ENCODE peak calls at places on chromosomes 16 and 17, in five cellular contexts. H is CD8-positive, alpha-beta memory T cell; S is HCT116; G is left ventricle myocardium inferior; V is CD4-positive, CD25-positive, alpha-beta regulatory T cell. B is an unnamed sample.

GRCh38 chr17:50365649-50366393 is 7.2 kb downstream of the MRPL27 start:
- DNase-seq in G (no peak), S (no peak), V (no peak), H (no peak), B (no peak)

GRCh38 chr16:8962393-8963009 is 1.2 kb downstream of the USP7 start:
- DNase-seq in S (no peak), V (peak; percentile 79), G (no peak), H (peak; percentile 61), B (no peak)

GRCh38 chr17:74742978-74743545 is 5.4 kb upstream of the NHERF1 start:
- DNase-seq in H (no peak), G (peak; percentile 7), S (no peak), V (no peak), B (no peak)

GRCh38 chr16:85919271-85920267 is 20.6 kb downstream of the IRF8 start:
- DNase-seq in V (no peak), S (no peak), H (no peak), G (no peak), B (no peak)

GRCh38 chr17:44928136-44928535 is 12.8 kb upstream of the GFAP start:
- DNase-seq in S (no peak), H (no peak), G (peak; percentile 9), V (no peak), B (no peak)

GRCh38 chr17:17439971-17440843 is 36.6 kb upstream of the MED9 start:
- DNase-seq in H (peak; percentile 68), G (peak; percentile 53), V (peak; percentile 72), S (peak; percentile 61), B (no peak)

GRCh38 chr17:35612924-35613521 is 25.9 kb downstream of the AP2B1 start:
- DNase-seq in H (peak; percentile 27), G (no peak), S (peak; percentile 12), V (peak; percentile 28), B (no peak)

GRCh38 chr16:82056550-82056896 is 21.5 kb downstream of the HSD17B2 start:
- DNase-seq in S (no peak), H (no peak), V (no peak), G (no peak), B (no peak)

GRCh38 chr16:46629331-46629843 is 8.2 kb upstream of the SHCBP1 start:
- DNase-seq in G (no peak), V (no peak), H (no peak), S (peak; percentile 59), B (no peak)

GRCh38 chr17:41015473-41015872 is 6.5 kb upstream of the KRTAP3-1 start:
- DNase-seq in V (no peak), G (no peak), H (no peak), S (no peak), B (no peak)

GRCh38 chr16:75244225-75244792 is 7.1 kb downstream of the BCAR1 start:
- DNase-seq in V (no peak), H (no peak), G (no peak), S (no peak), B (no peak)

GRCh38 chr16:23578096-23578830 is 17.9 kb downstream of the NDUFAB1 start:
- DNase-seq in H (no peak), V (no peak), G (no peak), S (no peak), B (no peak)

GRCh38 chr16:79932564-79932963 is 332.0 kb upstream of the MAF start:
- DNase-seq in H (no peak), V (no peak), G (no peak), S (no peak), B (no peak)

GRCh38 chr17:31510273-31511175 is 119.0 kb downstream of the RAB11FIP4 start:
- DNase-seq in G (peak; percentile 73), H (peak; percentile 36), S (no peak), V (no peak), B (no peak)

GRCh38 chr16:49706620-49707355 is 149.1 kb downstream of the ZNF423 start:
- DNase-seq in V (no peak), G (no peak), H (no peak), S (no peak), B (no peak)

GRCh38 chr16:67928561-67929364 is 2.9 kb downstream of the CTRL start:
- DNase-seq in H (peak; percentile 64), G (peak; percentile 65), S (peak; percentile 24), V (peak; percentile 77), B (no peak)

GRCh38 chr17:38559880-38560230 is 45.9 kb downstream of the SRCIN1 start:
- DNase-seq in H (no peak), G (no peak), S (no peak), V (no peak), B (no peak)

GRCh38 chr17:83119987-83120864 is 40.8 kb downstream of the METRNL start:
- DNase-seq in S (no peak), H (peak; percentile 13), G (peak; percentile 20), V (peak; percentile 6), B (no peak)

GRCh38 chr17:39169101-39169500 is 3.1 kb upstream of the ARL5C start:
- DNase-seq in G (no peak), H (no peak), V (no peak), S (no peak), B (no peak)

GRCh38 chr17:1229354-1229890 is 40.8 kb upstream of the BHLHA9 start:
- DNase-seq in H (peak; percentile 32), G (peak; percentile 73), S (no peak), V (peak; percentile 22), B (no peak)

GRCh38 chr17:64974750-64975317 is 55.6 kb upstream of the LRRC37A3 start:
- DNase-seq in G (no peak), H (no peak), V (no peak), S (no peak), B (no peak)

GRCh38 chr17:20852541-20853370 is 190.1 kb downstream of the USP22 start:
- DNase-seq in H (no peak), G (peak; percentile 31), V (peak; percentile 10), S (no peak), B (no peak)

GRCh38 chr17:38861399-38861843 is 7.9 kb upstream of the RPL23 start:
- DNase-seq in G (no peak), H (no peak), V (no peak), S (no peak), B (no peak)

GRCh38 chr16:58859958-58860669 is 126.0 kb upstream of the GOT2 start:
- DNase-seq in G (no peak), V (no peak), H (no peak), S (no peak), B (no peak)

GRCh38 chr17:11909348-11909747 is 87.9 kb downstream of the ZNF18 start:
- DNase-seq in H (no peak), S (no peak), G (no peak), V (no peak), B (no peak)

GRCh38 chr17:32161506-32162365 is 19.4 kb downstream of the RHOT1 start:
- DNase-seq in S (no peak), V (no peak), G (no peak), H (no peak), B (peak; percentile 58)

GRCh38 chr17:47935961-47936360 is 5.4 kb upstream of the PNPO start:
- DNase-seq in H (no peak), G (no peak), S (peak; percentile 92), V (no peak), B (peak; percentile 18)

GRCh38 chr17:83091257-83092141 is 12.1 kb downstream of the METRNL start:
- DNase-seq in V (no peak), H (no peak), S (no peak), G (no peak), B (no peak)

GRCh38 chr17:67994827-67995567 is 1.3 kb downstream of the C17orf58 start:
- DNase-seq in V (no peak), H (no peak), S (no peak), G (no peak), B (no peak)

GRCh38 chr17:80236911-80237310 is 16.7 kb downstream of the SLC26A11 start:
- DNase-seq in H (no peak), S (no peak), V (no peak), G (no peak), B (no peak)

GRCh38 chr16:82585675-82586074 is 41.1 kb upstream of the CDH13 start:
- DNase-seq in H (no peak), S (no peak), V (no peak), G (no peak), B (no peak)

GRCh38 chr16:29978564-29979270 is 5.0 kb downstream of the TAOK2 start:
- DNase-seq in H (no peak), S (no peak), G (no peak), V (no peak), B (no peak)

GRCh38 chr17:21302711-21303425 is 18.4 kb downstream of the MAP2K3 start:
- DNase-seq in S (no peak), G (no peak), H (no peak), V (no peak), B (no peak)

GRCh38 chr17:38333635-38334295 is 10.0 kb downstream of the GPR179 start:
- DNase-seq in V (peak; percentile 23), H (no peak), S (no peak), G (no peak), B (no peak)

GRCh38 chr17:49168706-49169105 is 36.1 kb downstream of the B4GALNT2 start:
- DNase-seq in G (no peak), H (no peak), V (no peak), S (no peak), B (no peak)

GRCh38 chr17:49165143-49165542 is 32.6 kb downstream of the B4GALNT2 start:
- DNase-seq in V (no peak), S (no peak), H (no peak), G (no peak), B (no peak)

GRCh38 chr17:49170216-49170615 is 37.6 kb downstream of the B4GALNT2 start:
- DNase-seq in S (no peak), V (no peak), G (no peak), H (no peak), B (no peak)
- H3K9me3 ChIP-seq in S (no peaks in the 10 kb centered on the region), V (peaks cover 12% of the 10 kb centered on the region), G (peaks cover 26% of the 10 kb centered on the region), H (no peaks in the 10 kb centered on the region), B (peaks cover 3% of the 10 kb centered on the region)

GRCh38 chr17:78783711-78784396 is 1.8 kb upstream of the CYTH1 start:
- DNase-seq in V (no peak), S (no peak), G (no peak), H (no peak), B (no peak)
- H3K27ac ChIP-seq in V (peak overlapping the region; percentile 92), S (peak overlapping the region; percentile 17), G (peak overlapping the region; percentile 97), H (peak overlapping the region; percentile 84), B (no peak overlapping the region)

GRCh38 chr16:57765160-57765728 is 29.7 kb downstream of the KATNB1 start:
- DNase-seq in V (no peak), G (no peak), S (no peak), H (no peak), B (no peak)
- H3K9me3 ChIP-seq in V (no peaks in the 10 kb centered on the region), G (no peaks in the 10 kb centered on the region), S (no peaks in the 10 kb centered on the region), H (no peaks in the 10 kb centered on the region), B (no peaks in the 10 kb centered on the region)

DNA sequence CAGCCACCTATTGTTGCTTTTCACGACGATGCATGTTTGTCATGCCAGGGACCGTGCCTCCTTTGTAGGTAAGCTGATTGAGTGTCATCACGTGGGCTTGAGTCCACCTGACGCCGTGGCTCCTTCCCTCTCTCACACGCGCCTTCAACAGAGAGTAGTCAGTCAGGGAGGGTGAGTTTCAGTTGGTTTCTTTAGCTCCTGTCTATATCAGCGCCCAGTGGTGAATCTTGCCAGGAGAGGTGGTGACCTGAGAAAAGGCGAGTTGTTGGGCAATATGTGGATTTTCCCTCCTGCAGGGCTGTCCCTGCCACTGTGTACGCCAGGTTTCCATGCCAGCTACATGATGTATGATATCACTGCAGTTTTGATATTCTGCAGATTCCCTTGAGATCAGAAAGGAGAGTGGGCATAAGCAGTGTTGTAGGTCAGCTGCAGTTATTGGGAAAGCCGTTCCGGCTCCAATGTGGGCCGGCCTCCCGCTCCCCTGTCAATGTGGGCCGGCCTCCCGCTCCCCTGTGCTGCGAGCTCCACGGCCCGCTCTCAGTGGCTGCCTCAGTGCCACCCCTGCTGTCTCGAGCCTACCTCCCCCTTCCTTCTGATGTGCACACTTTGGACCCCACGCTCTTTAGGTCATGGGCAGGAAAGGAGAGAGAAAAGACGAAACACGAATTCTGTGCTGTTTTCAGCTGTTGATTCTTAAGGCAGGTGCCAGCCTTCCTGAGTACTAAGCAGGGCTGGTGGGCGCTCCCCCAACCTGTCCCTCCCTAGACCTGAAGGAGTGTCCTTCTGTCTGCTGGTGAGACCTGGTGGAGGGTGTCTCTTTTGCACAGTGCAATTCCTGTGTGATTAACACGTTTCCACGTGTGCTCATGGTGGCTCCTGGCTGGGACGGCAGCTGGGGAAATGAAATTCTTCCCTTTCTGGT is 31.5 kb downstream of the BANP start:
- DNase-seq in V (no peak), H (no peak), S (no peak), G (no peak), B (no peak)
- H3K27ac ChIP-seq in V (peak overlapping the region; percentile 14), H (no peak overlapping the region), S (no peak overlapping the region), G (no peak overlapping the region), B (no peak overlapping the region)

B was measured in AG04450.